ENCODE peak calls at places on chromosomes 4 and X, in six cellular contexts. One of them, this sample, is unnamed.

GRCh38 chr4:27357283-27357682 is 496.6 kb downstream of the STIM2 start:
- DNase-seq in hepatocyte: peak
- DNase-seq in stimulated activated naive CD8-positive, alpha-beta T cell treated with anti-CD3 and anti-CD28 coated beads, Interleukin-15, Interleukin-2, amounts not matched to agents 100 U/mL and 50 U/mL, for 24 hours: no peak
- DNase-seq in neural crest cell: no peak
- DNase-seq in renal cortical epithelial cell: peak
- DNase-seq in astrocyte of the cerebellum: peak
- DNase-seq in this sample: no peak

GRCh38 chr4:1967512-1968149 is 41.1 kb downstream of the NELFA start:
- DNase-seq in hepatocyte: no peak
- DNase-seq in stimulated activated naive CD8-positive, alpha-beta T cell treated with anti-CD3 and anti-CD28 coated beads, Interleukin-15, Interleukin-2, amounts not matched to agents 100 U/mL and 50 U/mL, for 24 hours: no peak
- DNase-seq in neural crest cell: no peak
- DNase-seq in renal cortical epithelial cell: no peak
- DNase-seq in astrocyte of the cerebellum: peak
- DNase-seq in this sample: peak

GRCh38 chr4:111798840-111799239 is 346.4 kb upstream of the FAM241A start:
- DNase-seq in hepatocyte: no peak
- DNase-seq in stimulated activated naive CD8-positive, alpha-beta T cell treated with anti-CD3 and anti-CD28 coated beads, Interleukin-15, Interleukin-2, amounts not matched to agents 100 U/mL and 50 U/mL, for 24 hours: no peak
- DNase-seq in neural crest cell: no peak
- DNase-seq in renal cortical epithelial cell: no peak
- DNase-seq in astrocyte of the cerebellum: no peak
- DNase-seq in this sample: no peak

GRCh38 chr4:110296892-110297291 is 98.5 kb upstream of the ELOVL6 start:
- DNase-seq in hepatocyte: no peak
- DNase-seq in stimulated activated naive CD8-positive, alpha-beta T cell treated with anti-CD3 and anti-CD28 coated beads, Interleukin-15, Interleukin-2, amounts not matched to agents 100 U/mL and 50 U/mL, for 24 hours: no peak
- DNase-seq in neural crest cell: no peak
- DNase-seq in renal cortical epithelial cell: no peak
- DNase-seq in astrocyte of the cerebellum: no peak
- DNase-seq in this sample: no peak

GRCh38 chrX:153687121-153688039 is at the start of gene SLC6A8:
- DNase-seq in hepatocyte: peak
- DNase-seq in stimulated activated naive CD8-positive, alpha-beta T cell treated with anti-CD3 and anti-CD28 coated beads, Interleukin-15, Interleukin-2, amounts not matched to agents 100 U/mL and 50 U/mL, for 24 hours: peak
- DNase-seq in neural crest cell: peak
- DNase-seq in renal cortical epithelial cell: no peak
- DNase-seq in astrocyte of the cerebellum: no peak
- DNase-seq in this sample: peak

GRCh38 chrX:101642086-101642485 is 17.6 kb downstream of the ARMCX2 start:
- DNase-seq in hepatocyte: no peak
- DNase-seq in stimulated activated naive CD8-positive, alpha-beta T cell treated with anti-CD3 and anti-CD28 coated beads, Interleukin-15, Interleukin-2, amounts not matched to agents 100 U/mL and 50 U/mL, for 24 hours: no peak
- DNase-seq in neural crest cell: no peak
- DNase-seq in renal cortical epithelial cell: no peak
- DNase-seq in astrocyte of the cerebellum: no peak
- DNase-seq in this sample: no peak

GRCh38 chr4:145709336-145709735 is 29.4 kb downstream of the C4orf51 start:
- DNase-seq in hepatocyte: no peak
- DNase-seq in stimulated activated naive CD8-positive, alpha-beta T cell treated with anti-CD3 and anti-CD28 coated beads, Interleukin-15, Interleukin-2, amounts not matched to agents 100 U/mL and 50 U/mL, for 24 hours: no peak
- DNase-seq in neural crest cell: no peak
- DNase-seq in renal cortical epithelial cell: no peak
- DNase-seq in astrocyte of the cerebellum: no peak
- DNase-seq in this sample: no peak

GRCh38 chr4:3047464-3048286 is 26.7 kb downstream of the HTT-AS start:
- DNase-seq in hepatocyte: peak
- DNase-seq in stimulated activated naive CD8-positive, alpha-beta T cell treated with anti-CD3 and anti-CD28 coated beads, Interleukin-15, Interleukin-2, amounts not matched to agents 100 U/mL and 50 U/mL, for 24 hours: peak
- DNase-seq in neural crest cell: peak
- DNase-seq in renal cortical epithelial cell: peak
- DNase-seq in astrocyte of the cerebellum: no peak
- DNase-seq in this sample: peak

GRCh38 chr4:3809028-3809427 is 42.8 kb downstream of the ADRA2C start:
- DNase-seq in hepatocyte: no peak
- DNase-seq in stimulated activated naive CD8-positive, alpha-beta T cell treated with anti-CD3 and anti-CD28 coated beads, Interleukin-15, Interleukin-2, amounts not matched to agents 100 U/mL and 50 U/mL, for 24 hours: no peak
- DNase-seq in neural crest cell: no peak
- DNase-seq in renal cortical epithelial cell: no peak
- DNase-seq in astrocyte of the cerebellum: no peak
- DNase-seq in this sample: no peak

GRCh38 chr4:113292371-113293042 is 243.1 kb downstream of the ANK2 start:
- DNase-seq in hepatocyte: peak
- DNase-seq in stimulated activated naive CD8-positive, alpha-beta T cell treated with anti-CD3 and anti-CD28 coated beads, Interleukin-15, Interleukin-2, amounts not matched to agents 100 U/mL and 50 U/mL, for 24 hours: no peak
- DNase-seq in neural crest cell: peak
- DNase-seq in renal cortical epithelial cell: no peak
- DNase-seq in astrocyte of the cerebellum: peak
- DNase-seq in this sample: no peak

GRCh38 chr4:2944882-2945526 is 18.2 kb downstream of the NOP14 start:
- DNase-seq in hepatocyte: no peak
- DNase-seq in stimulated activated naive CD8-positive, alpha-beta T cell treated with anti-CD3 and anti-CD28 coated beads, Interleukin-15, Interleukin-2, amounts not matched to agents 100 U/mL and 50 U/mL, for 24 hours: no peak
- DNase-seq in neural crest cell: no peak
- DNase-seq in renal cortical epithelial cell: no peak
- DNase-seq in astrocyte of the cerebellum: no peak
- DNase-seq in this sample: no peak

GRCh38 chr4:74473155-74473811 is 28.3 kb downstream of the AREG start:
- DNase-seq in hepatocyte: peak
- DNase-seq in stimulated activated naive CD8-positive, alpha-beta T cell treated with anti-CD3 and anti-CD28 coated beads, Interleukin-15, Interleukin-2, amounts not matched to agents 100 U/mL and 50 U/mL, for 24 hours: no peak
- DNase-seq in neural crest cell: no peak
- DNase-seq in renal cortical epithelial cell: peak
- DNase-seq in astrocyte of the cerebellum: peak
- DNase-seq in this sample: no peak

GRCh38 chr4:30537462-30537861 is 182.7 kb upstream of the PCDH7 start:
- DNase-seq in hepatocyte: peak
- DNase-seq in stimulated activated naive CD8-positive, alpha-beta T cell treated with anti-CD3 and anti-CD28 coated beads, Interleukin-15, Interleukin-2, amounts not matched to agents 100 U/mL and 50 U/mL, for 24 hours: no peak
- DNase-seq in neural crest cell: no peak
- DNase-seq in renal cortical epithelial cell: peak
- DNase-seq in astrocyte of the cerebellum: peak
- DNase-seq in this sample: no peak

GRCh38 chr4:153259679-153260078 is 55.4 kb downstream of the TRIM2 start:
- DNase-seq in hepatocyte: no peak
- DNase-seq in stimulated activated naive CD8-positive, alpha-beta T cell treated with anti-CD3 and anti-CD28 coated beads, Interleukin-15, Interleukin-2, amounts not matched to agents 100 U/mL and 50 U/mL, for 24 hours: no peak
- DNase-seq in neural crest cell: no peak
- DNase-seq in renal cortical epithelial cell: no peak
- DNase-seq in astrocyte of the cerebellum: no peak
- DNase-seq in this sample: no peak

GRCh38 chrX:148268646-148269045 is 231.8 kb upstream of the AFF2 start:
- DNase-seq in hepatocyte: no peak
- DNase-seq in stimulated activated naive CD8-positive, alpha-beta T cell treated with anti-CD3 and anti-CD28 coated beads, Interleukin-15, Interleukin-2, amounts not matched to agents 100 U/mL and 50 U/mL, for 24 hours: no peak
- DNase-seq in neural crest cell: no peak
- DNase-seq in renal cortical epithelial cell: no peak
- DNase-seq in astrocyte of the cerebellum: no peak
- DNase-seq in this sample: no peak

GRCh38 chr4:110046588-110047049 is 133.9 kb downstream of the EGF start:
- DNase-seq in hepatocyte: no peak
- DNase-seq in stimulated activated naive CD8-positive, alpha-beta T cell treated with anti-CD3 and anti-CD28 coated beads, Interleukin-15, Interleukin-2, amounts not matched to agents 100 U/mL and 50 U/mL, for 24 hours: no peak
- DNase-seq in neural crest cell: no peak
- DNase-seq in renal cortical epithelial cell: no peak
- DNase-seq in astrocyte of the cerebellum: peak
- DNase-seq in this sample: peak

GRCh38 chrX:23616361-23616760 is 50.9 kb upstream of the PRDX4 start:
- DNase-seq in hepatocyte: peak
- DNase-seq in stimulated activated naive CD8-positive, alpha-beta T cell treated with anti-CD3 and anti-CD28 coated beads, Interleukin-15, Interleukin-2, amounts not matched to agents 100 U/mL and 50 U/mL, for 24 hours: no peak
- DNase-seq in neural crest cell: no peak
- DNase-seq in renal cortical epithelial cell: peak
- DNase-seq in astrocyte of the cerebellum: no peak
- DNase-seq in this sample: peak

GRCh38 chr4:41877020-41877796 is 58.0 kb upstream of the TMEM33 start:
- DNase-seq in hepatocyte: no peak
- DNase-seq in stimulated activated naive CD8-positive, alpha-beta T cell treated with anti-CD3 and anti-CD28 coated beads, Interleukin-15, Interleukin-2, amounts not matched to agents 100 U/mL and 50 U/mL, for 24 hours: no peak
- DNase-seq in neural crest cell: no peak
- DNase-seq in renal cortical epithelial cell: no peak
- DNase-seq in astrocyte of the cerebellum: no peak
- DNase-seq in this sample: peak

GRCh38 chr4:107220976-107221375 is 184.9 kb upstream of the DKK2 start:
- DNase-seq in hepatocyte: no peak
- DNase-seq in stimulated activated naive CD8-positive, alpha-beta T cell treated with anti-CD3 and anti-CD28 coated beads, Interleukin-15, Interleukin-2, amounts not matched to agents 100 U/mL and 50 U/mL, for 24 hours: no peak
- DNase-seq in neural crest cell: no peak
- DNase-seq in renal cortical epithelial cell: no peak
- DNase-seq in astrocyte of the cerebellum: no peak
- DNase-seq in this sample: no peak

GRCh38 chr4:168679397-168680176 is 182.7 kb downstream of the PALLD start:
- DNase-seq in hepatocyte: no peak
- DNase-seq in stimulated activated naive CD8-positive, alpha-beta T cell treated with anti-CD3 and anti-CD28 coated beads, Interleukin-15, Interleukin-2, amounts not matched to agents 100 U/mL and 50 U/mL, for 24 hours: no peak
- DNase-seq in neural crest cell: no peak
- DNase-seq in renal cortical epithelial cell: no peak
- DNase-seq in astrocyte of the cerebellum: no peak
- DNase-seq in this sample: no peak

GRCh38 chr4:16991455-16991854 is 93.0 kb upstream of the LDB2 start:
- DNase-seq in hepatocyte: no peak
- DNase-seq in stimulated activated naive CD8-positive, alpha-beta T cell treated with anti-CD3 and anti-CD28 coated beads, Interleukin-15, Interleukin-2, amounts not matched to agents 100 U/mL and 50 U/mL, for 24 hours: no peak
- DNase-seq in neural crest cell: no peak
- DNase-seq in renal cortical epithelial cell: no peak
- DNase-seq in astrocyte of the cerebellum: no peak
- DNase-seq in this sample: no peak